ENCODE peak calls at places on chromosomes 6 and 20, in five cellular contexts. G, O, J, Y and C are unnamed samples. For H3K27me3 and H3K9me3, the result is how much of the 10 kb centered on the place peaks cover.

GRCh38 chr6:43834528-43835145 is 64.6 kb downstream of the VEGFA start:
- DNase-seq in G (no peak), O (no peak), J (no peak), Y (no peak), C (no peak)

GRCh38 chr6:145669627-145670034 is 65.7 kb downstream of the EPM2A start:
- DNase-seq in G (peak), O (peak), J (no peak), Y (no peak), C (peak)

GRCh38 chr6:30781362-30781696 is 37.0 kb upstream of the IER3 start:
- DNase-seq in G (no peak), O (no peak), J (no peak), Y (no peak), C (peak)

GRCh38 chr6:15066433-15067337 is 179.2 kb upstream of the JARID2 start:
- DNase-seq in G (peak), O (peak), J (no peak), Y (no peak), C (peak)

GRCh38 chr6:63537959-63538300 is 34.4 kb upstream of the LOC128125822 start:
- DNase-seq in G (no peak), O (no peak), J (no peak), Y (no peak), C (no peak)

GRCh38 chr20:59526242-59527225 is 77.8 kb upstream of the PHACTR3 start:
- DNase-seq in G (no peak), O (no peak), J (peak), Y (no peak), C (no peak)

GRCh38 chr20:35276408-35276807 is 1.5 kb downstream of the MMP24OS start:
- DNase-seq in G (no peak), O (no peak), J (no peak), Y (no peak), C (no peak)

GRCh38 chr6:122476131-122476530 is 4.5 kb upstream of the SERINC1 start:
- DNase-seq in G (no peak), O (peak), J (no peak), Y (no peak), C (no peak)

GRCh38 chr6:12849420-12850200 is 133.0 kb downstream of the PHACTR1 start:
- DNase-seq in G (no peak), O (no peak), J (no peak), Y (no peak), C (peak)

GRCh38 chr6:47769951-47770350 is 11.9 kb upstream of the OPN5 start:
- DNase-seq in G (no peak), O (no peak), J (no peak), Y (no peak), C (no peak)

GRCh38 chr6:160386869-160387518 is 38.8 kb downstream of the SLC22A3 start:
- DNase-seq in G (no peak), O (no peak), J (no peak), Y (peak), C (peak)

GRCh38 chr6:83517500-83517899 is 5.2 kb downstream of the PRSS35 start:
- DNase-seq in G (no peak), O (no peak), J (no peak), Y (no peak), C (no peak)

GRCh38 chr6:113591896-113592827 is 265.0 kb upstream of the MARCKS start:
- DNase-seq in G (no peak), O (peak), J (no peak), Y (no peak), C (no peak)

GRCh38 chr6:15256538-15257222 is 10.8 kb downstream of the JARID2 start:
- DNase-seq in G (no peak), O (no peak), J (no peak), Y (no peak), C (no peak)

GRCh38 chr6:90156861-90157260 is 139.8 kb downstream of the BACH2 start:
- DNase-seq in G (no peak), O (no peak), J (no peak), Y (no peak), C (no peak)

GRCh38 chr6:24339932-24340331 is 17.9 kb downstream of the DCDC2 start:
- DNase-seq in G (no peak), O (no peak), J (no peak), Y (no peak), C (no peak)

GRCh38 chr6:128410584-128410983 is 109.8 kb downstream of the PTPRK start:
- DNase-seq in G (no peak), O (no peak), J (no peak), Y (no peak), C (peak)

GRCh38 chr6:89952696-89953095 is 58.4 kb downstream of the GJA10 start:
- DNase-seq in G (peak), O (peak), J (no peak), Y (no peak), C (no peak)

GRCh38 chr6:71510057-71510713 is 221.6 kb downstream of the OGFRL1 start:
- DNase-seq in G (peak), O (peak), J (peak), Y (peak), C (peak)

GRCh38 chr20:675453-676314 is at the start of gene SCRT2:
- DNase-seq in G (peak), O (peak), J (peak), Y (peak), C (peak)

GRCh38 chr6:1869766-1870165 is 260.1 kb downstream of the FOXC1 start:
- DNase-seq in G (no peak), O (no peak), J (no peak), Y (no peak), C (no peak)

GRCh38 chr20:47669489-47669888 is 115.8 kb downstream of the SULF2 start:
- DNase-seq in G (no peak), O (no peak), J (no peak), Y (no peak), C (no peak)

GRCh38 chr20:18533491-18533890 is 25.8 kb downstream of the SEC23B start:
- DNase-seq in G (no peak), O (no peak), J (no peak), Y (no peak), C (no peak)

GRCh38 chr6:116586738-116587137 is 15.4 kb downstream of the RWDD1 start:
- DNase-seq in G (no peak), O (no peak), J (no peak), Y (no peak), C (no peak)

GRCh38 chr6:11096109-11096508 is 2.5 kb downstream of the SMIM13 start:
- DNase-seq in G (no peak), O (peak), J (no peak), Y (no peak), C (peak)

GRCh38 chr6:46288863-46289262 is 118.1 kb upstream of the ENPP5 start:
- DNase-seq in G (no peak), O (no peak), J (no peak), Y (no peak), C (no peak)

GRCh38 chr6:3746119-3746691 is 5.3 kb downstream of the PXDC1 start:
- DNase-seq in G (no peak), O (no peak), J (no peak), Y (peak), C (no peak)

GRCh38 chr20:64116016-64116415 is 8.7 kb upstream of the NPBWR2 start:
- DNase-seq in G (no peak), O (no peak), J (peak), Y (peak), C (no peak)

GRCh38 chr20:53294804-53295203 is 298.8 kb downstream of the ZNF217 start:
- DNase-seq in G (no peak), O (no peak), J (no peak), Y (no peak), C (no peak)

GRCh38 chr20:49810491-49811190 is 2.0 kb upstream of the SLC9A8 start:
- DNase-seq in G (no peak), O (no peak), J (no peak), Y (no peak), C (no peak)

GRCh38 chr20:49812463-49813304 is at the start of gene SLC9A8:
- DNase-seq in G (no peak), O (peak), J (peak), Y (peak), C (peak)

GRCh38 chr20:49811825-49812462 is 684 bp upstream of the SLC9A8 start:
- DNase-seq in G (no peak), O (peak), J (peak), Y (no peak), C (peak)

GRCh38 chr20:49813305-49813974 is 812 bp downstream of the SLC9A8 start:
- DNase-seq in G (no peak), O (no peak), J (no peak), Y (no peak), C (no peak)

GRCh38 chr20:49814057-49814675 is 1.5 kb downstream of the SLC9A8 start:
- DNase-seq in G (no peak), O (no peak), J (no peak), Y (no peak), C (no peak)
- H3K4me3 ChIP-seq in G (no peak), O (no peak), J (peak), Y (no peak), C (peak)

GRCh38 chr6:133855599-133855972 is 33.3 kb upstream of the TCF21 start:
- DNase-seq in G (no peak), O (no peak), J (no peak), Y (no peak), C (no peak)
- H3K27me3 ChIP-seq in G (under half), O (under half), J (under half), Y (under half), C (under half)

DNA sequence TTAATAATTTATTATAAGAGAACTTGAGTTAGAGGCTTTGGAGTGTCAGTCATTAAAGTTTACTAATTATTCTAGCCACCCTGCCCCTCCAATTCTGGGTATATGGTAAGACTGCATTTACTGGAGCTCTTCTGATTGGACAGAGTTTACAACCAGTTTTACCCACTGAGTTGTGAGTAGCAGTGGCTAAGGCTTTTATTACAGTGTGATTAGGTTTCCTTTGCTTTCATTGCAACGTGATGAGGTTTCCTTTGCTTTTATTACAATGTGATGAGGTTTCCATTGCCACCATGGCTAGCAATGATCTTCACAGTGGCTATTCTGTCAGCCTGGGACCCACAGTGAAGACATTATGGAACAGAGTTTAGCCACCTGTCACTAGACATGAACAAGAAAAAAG is 710.1 kb upstream of the FLRT3 start:
- DNase-seq in G (no peak), O (no peak), J (no peak), Y (no peak), C (no peak)
- H3K9me3 ChIP-seq in G (under half), O (under half), J (under half), Y (under half), C (under half)

GRCh38 chr6:137013738-137014602 is 30.8 kb downstream of the IL20RA start:
- DNase-seq in G (peak), O (peak), J (no peak), Y (no peak), C (peak)
- H3K4me3 ChIP-seq in G (no peak), O (no peak), J (no peak), Y (no peak), C (no peak)

GRCh38 chr20:63103402-63104311 is 96.9 kb upstream of the BHLHE23 start:
- DNase-seq in G (no peak), O (peak), J (no peak), Y (no peak), C (peak)
- H3K27me3 ChIP-seq in G (under half), O (under half), J (under half), Y (under half), C (under half)

DNA sequence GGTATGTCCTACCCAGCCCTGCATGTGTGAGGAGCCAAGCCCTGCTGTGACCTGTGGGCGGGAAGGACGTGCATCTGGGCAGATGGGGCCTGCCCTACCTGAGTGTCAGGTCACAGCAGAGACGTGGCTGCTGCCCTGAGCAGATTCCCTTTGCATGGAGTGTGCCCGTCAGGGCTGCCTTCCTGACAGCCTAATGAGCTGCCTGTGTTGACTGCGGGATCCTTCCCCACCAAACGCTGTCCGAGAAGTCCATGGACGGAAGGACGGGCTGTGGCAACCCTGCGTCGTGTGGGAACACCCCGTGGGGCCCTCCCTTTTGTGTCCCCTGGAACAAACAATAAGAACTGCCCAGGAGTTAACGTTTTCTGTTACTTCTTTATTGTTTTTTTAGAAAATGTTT is 343.2 kb downstream of the CDH4 start:
- DNase-seq in G (no peak), O (no peak), J (no peak), Y (no peak), C (no peak)
- H3K9me3 ChIP-seq in G (half or more), O (under half), J (under half), Y (under half), C (under half)